ENCODE peak calls at places on chromosome 20, in nine cellular contexts. P is SHP77; L is T follicular helper cell; J is cerebellum; Y is esophagus squamous epithelium; V is HFF-Myc; Z is pancreas; R is activated naive CD8-positive, alpha-beta T cell treated with anti-CD3 and anti-CD28 coated beads, Interleukin-2, amount 50 U/mL, for 24 hours; X is SK-MEL-5. E is an unnamed sample.

GRCh38 chr20:889932-890463 is 26.1 kb downstream of the ANGPT4 start:
- DNase-seq in R (no peak), L (no peak), X (no peak), P (no peak), J (no peak), V (no peak), Y (no peak), Z (peak), E (no peak)

GRCh38 chr20:611047-611842 is 1.1 kb upstream of the TCF15 start:
- DNase-seq in X (no peak), P (no peak), R (no peak), Z (no peak), Y (no peak), J (no peak), V (no peak), L (no peak), E (no peak)

GRCh38 chr20:41649489-41649888 is 31.3 kb upstream of the CHD6 start:
- DNase-seq in X (no peak), P (peak), Y (no peak), Z (no peak), V (no peak), R (no peak), J (no peak), L (no peak), E (peak)

GRCh38 chr20:22529150-22530019 is 55.0 kb downstream of the FOXA2 start:
- DNase-seq in V (no peak), L (no peak), J (no peak), P (no peak), R (no peak), Y (no peak), Z (no peak), X (no peak), E (no peak)

GRCh38 chr20:41364236-41364855 is 2.3 kb downstream of the EMILIN3 start:
- DNase-seq in V (no peak), J (no peak), R (no peak), L (no peak), X (no peak), Y (no peak), Z (no peak), P (no peak), E (no peak)

GRCh38 chr20:57030611-57031600 is 235.5 kb downstream of the BMP7 start:
- DNase-seq in R (no peak), V (peak), J (no peak), L (no peak), Y (no peak), Z (no peak), X (peak), P (no peak), E (no peak)

GRCh38 chr20:57662028-57662312 is 41.7 kb upstream of the ZBP1 start:
- DNase-seq in Y (no peak), J (no peak), L (no peak), P (no peak), V (no peak), X (no peak), R (no peak), Z (no peak), E (no peak)

GRCh38 chr20:42191140-42191860 is 573.1 kb upstream of the CHD6 start:
- DNase-seq in J (no peak), Z (no peak), R (no peak), X (no peak), L (no peak), V (no peak), Y (no peak), P (no peak), E (no peak)

GRCh38 chr20:47970282-47970903 is 185.1 kb upstream of the SULF2 start:
- DNase-seq in X (no peak), R (no peak), J (no peak), Y (no peak), V (no peak), Z (no peak), P (no peak), L (no peak), E (no peak)

GRCh38 chr20:49768204-49769124 is 44.2 kb upstream of the SLC9A8 start:
- DNase-seq in X (peak), P (peak), Z (no peak), Y (no peak), J (no peak), L (no peak), V (no peak), R (no peak), E (peak)

GRCh38 chr20:46246527-46246926 is 61.8 kb downstream of the CDH22 start:
- DNase-seq in L (no peak), V (no peak), X (no peak), Y (no peak), P (no peak), J (no peak), Z (no peak), R (peak), E (no peak)

GRCh38 chr20:16290358-16290757 is 282.9 kb downstream of the KIF16B start:
- DNase-seq in Y (no peak), X (no peak), R (no peak), J (no peak), L (no peak), V (no peak), P (no peak), Z (no peak), E (no peak)

GRCh38 chr20:60921021-60921622 is 330.9 kb upstream of the CDH4 start:
- DNase-seq in Y (no peak), J (no peak), V (peak), R (peak), L (no peak), X (no peak), P (no peak), Z (no peak), E (no peak)

GRCh38 chr20:16352321-16352720 is 220.9 kb downstream of the KIF16B start:
- DNase-seq in Y (no peak), J (no peak), R (no peak), V (no peak), X (peak), P (no peak), Z (no peak), L (no peak), E (no peak)

GRCh38 chr20:63979549-63980316 is at the start of gene SAMD10:
- DNase-seq in J (peak), Z (peak), X (no peak), R (peak), L (peak), Y (no peak), P (peak), V (no peak), E (no peak)

GRCh38 chr20:57934007-57934805 is 224.4 kb upstream of the PMEPA1 start:
- DNase-seq in P (no peak), Y (no peak), L (no peak), V (no peak), Z (no peak), R (no peak), X (no peak), J (no peak), E (no peak)

GRCh38 chr20:43937586-43937985 is 22.9 kb downstream of the TOX2 start:
- DNase-seq in P (no peak), X (no peak), J (no peak), R (no peak), Y (no peak), Z (no peak), L (no peak), V (no peak), E (no peak)

GRCh38 chr20:40797425-40797824 is 108.4 kb upstream of the MAFB start:
- DNase-seq in Z (no peak), X (peak), J (no peak), R (no peak), P (no peak), V (no peak), Y (no peak), L (no peak), E (no peak)

GRCh38 chr20:16145919-16146318 is 427.3 kb downstream of the KIF16B start:
- DNase-seq in J (no peak), R (no peak), L (no peak), V (no peak), Z (no peak), P (no peak), X (no peak), Y (no peak), E (no peak)